ENCODE peak calls at places on chromosomes 3 and 15, in eight cellular contexts. D, T, I, E, W, Y, R and O are unnamed samples.

GRCh38 chr3:171804618-171805389 is 5.5 kb downstream of the PLD1 start:
- DNase-seq in D (no peak), T (no peak), I (no peak), E (no peak), W (peak; percentile 83), Y (no peak), R (no peak), O (no peak)

GRCh38 chr3:24288538-24289236 is 206.0 kb downstream of the THRB start:
- DNase-seq in D (no peak), T (no peak), I (no peak), E (no peak), W (peak; percentile 33), Y (no peak), R (no peak), O (no peak)

GRCh38 chr15:45573961-45574629 is 13.1 kb upstream of the BLOC1S6 start:
- DNase-seq in D (no peak), T (no peak), I (peak; percentile 48), E (no peak), W (no peak), Y (no peak), R (no peak), O (peak; percentile 69)

GRCh38 chr15:34366271-34367043 is 539 bp downstream of the LPCAT4 start:
- DNase-seq in D (peak; percentile 73), T (peak; percentile 69), I (peak; percentile 66), E (no peak), W (peak; percentile 39), Y (no peak), R (no peak), O (peak; percentile 59)

GRCh38 chr3:177633671-177634207 is 436.5 kb upstream of the TBL1XR1 start:
- DNase-seq in D (no peak), T (no peak), I (peak; percentile 51), E (peak; percentile 27), W (peak; percentile 92), Y (peak; percentile 50), R (no peak), O (no peak)

GRCh38 chr3:33035596-33035995 is 61.4 kb downstream of the GLB1 start:
- DNase-seq in D (no peak), T (peak; percentile 72), I (peak; percentile 19), E (peak; percentile 54), W (peak; percentile 72), Y (peak; percentile 5), R (no peak), O (no peak)

GRCh38 chr15:56211960-56212550 is 31.6 kb downstream of the RFX7 start:
- DNase-seq in D (no peak), T (no peak), I (no peak), E (no peak), W (no peak), Y (no peak), R (no peak), O (no peak)

GRCh38 chr3:12194209-12194608 is 35.5 kb upstream of the TIMP4 start:
- DNase-seq in D (no peak), T (peak; percentile 81), I (peak; percentile 75), E (peak; percentile 79), W (peak; percentile 93), Y (peak; percentile 71), R (peak; percentile 82), O (no peak)

GRCh38 chr3:138259126-138259525 is 70.5 kb downstream of the NME9 start:
- DNase-seq in D (no peak), T (no peak), I (no peak), E (no peak), W (no peak), Y (no peak), R (no peak), O (no peak)

GRCh38 chr3:138267083-138267482 is 62.6 kb downstream of the NME9 start:
- DNase-seq in D (no peak), T (no peak), I (no peak), E (no peak), W (no peak), Y (no peak), R (no peak), O (no peak)

GRCh38 chr3:138265745-138266144 is 63.9 kb downstream of the NME9 start:
- DNase-seq in D (no peak), T (no peak), I (no peak), E (no peak), W (no peak), Y (no peak), R (no peak), O (no peak)

GRCh38 chr3:138260636-138261035 is 69.0 kb downstream of the NME9 start:
- DNase-seq in D (no peak), T (no peak), I (no peak), E (no peak), W (no peak), Y (no peak), R (no peak), O (no peak)

DNA sequence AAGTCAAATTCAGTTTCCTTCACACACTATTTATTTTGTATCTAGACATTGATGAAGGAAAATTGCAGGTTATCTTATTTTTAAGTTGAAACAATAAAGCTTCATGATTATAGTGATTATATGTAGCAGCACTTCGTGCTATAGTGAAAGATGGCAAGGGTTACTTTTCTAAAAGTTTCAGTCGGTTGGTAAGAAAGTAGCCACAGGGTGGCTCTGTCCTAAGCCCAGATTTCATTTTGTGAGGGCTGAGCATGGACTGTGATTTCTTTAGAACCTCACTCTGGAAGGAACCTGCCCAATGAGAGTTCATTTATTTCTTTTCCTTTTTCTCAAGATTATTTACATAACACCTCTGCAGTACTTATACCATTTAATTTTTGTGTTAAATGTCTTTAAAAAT is 66.5 kb downstream of the NME9 start:
- DNase-seq in D (no peak), T (no peak), I (peak; percentile 0), E (no peak), W (no peak), Y (no peak), R (no peak), O (no peak)
- TF ChIP-seq CTCF in D (no peak), T (peak; percentile 25), I (no peak), E (peak; percentile 35), W (no peak), Y (no peak), R (peak; percentile 6), O (no peak)

DNA sequence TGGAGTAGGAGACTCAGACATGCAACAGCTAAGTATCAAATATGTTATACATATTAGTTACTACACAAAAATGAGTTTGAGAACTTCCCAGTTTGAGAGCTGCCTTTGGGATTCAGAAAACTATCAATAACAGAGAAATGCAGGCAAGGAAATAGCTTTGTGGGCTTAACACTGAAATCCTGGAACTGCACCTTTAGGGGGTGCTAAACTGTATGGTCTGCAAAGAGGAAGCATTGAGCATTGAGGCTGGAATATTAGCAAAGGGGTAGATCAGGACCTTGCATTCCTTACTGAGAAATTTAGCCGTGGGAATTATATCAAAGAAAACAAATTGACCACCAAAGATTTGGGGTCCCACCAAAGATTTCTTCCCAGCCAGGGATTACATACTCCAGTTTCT is 580.0 kb downstream of the ZNF385D start:
- DNase-seq in D (no peak), T (peak; percentile 47), I (peak; percentile 8), E (no peak), W (no peak), Y (no peak), R (no peak), O (no peak)
- TF ChIP-seq CTCF in D (no peak), T (peak; percentile 68), I (no peak), E (peak; percentile 68), W (peak; percentile 49), Y (peak; percentile 36), R (peak; percentile 41), O (peak; percentile 66)

GRCh38 chr15:76333720-76334437 is 2.7 kb upstream of the ISL2 start:
- DNase-seq in D (no peak), T (peak; percentile 37), I (peak; percentile 75), E (no peak), W (no peak), Y (no peak), R (no peak), O (no peak)
- TF ChIP-seq CTCF in D (no peak), T (peak; percentile 20), I (peak; percentile 70), E (peak; percentile 75), W (peak; percentile 37), Y (peak; percentile 40), R (peak; percentile 34), O (peak; percentile 36)

DNA sequence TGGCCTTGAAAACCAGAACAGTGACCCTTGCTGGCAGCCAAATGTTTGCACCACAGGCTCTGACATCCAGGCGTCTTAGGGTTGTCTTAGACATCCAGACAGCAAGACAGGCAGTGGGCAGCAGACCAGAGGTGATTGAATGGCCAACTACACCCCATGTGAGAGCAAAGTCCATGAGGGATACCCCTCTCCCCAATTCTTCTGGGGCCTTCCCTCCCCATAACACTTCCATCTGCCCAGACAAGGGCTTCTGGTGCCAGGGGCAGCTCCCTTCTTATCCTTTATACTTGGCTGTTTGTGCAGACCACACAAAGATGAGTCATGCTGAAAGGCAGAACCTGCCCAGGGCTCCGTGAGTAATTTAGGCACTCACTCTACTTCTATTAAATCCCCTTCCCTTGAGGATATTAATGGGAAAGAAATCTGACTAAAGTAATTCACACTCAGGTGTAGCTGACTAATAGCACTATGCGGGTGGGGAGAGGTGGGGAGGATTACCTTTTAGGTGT is 257.9 kb downstream of the UACA start:
- DNase-seq in D (no peak), T (peak; percentile 97), I (peak; percentile 91), E (peak; percentile 79), W (peak; percentile 88), Y (no peak), R (peak; percentile 60), O (no peak)
- TF ChIP-seq CTCF in D (no peak), T (no peak), I (no peak), E (no peak), W (no peak), Y (no peak), R (no peak), O (no peak)

GRCh38 chr15:79025201-79025600 is 65.4 kb downstream of the RASGRF1 start:
- DNase-seq in D (peak; percentile 46), T (no peak), I (no peak), E (no peak), W (no peak), Y (no peak), R (no peak), O (no peak)
- TF ChIP-seq CTCF in D (no peak), T (no peak), I (no peak), E (no peak), W (no peak), Y (no peak), R (no peak), O (peak; percentile 24)

DNA sequence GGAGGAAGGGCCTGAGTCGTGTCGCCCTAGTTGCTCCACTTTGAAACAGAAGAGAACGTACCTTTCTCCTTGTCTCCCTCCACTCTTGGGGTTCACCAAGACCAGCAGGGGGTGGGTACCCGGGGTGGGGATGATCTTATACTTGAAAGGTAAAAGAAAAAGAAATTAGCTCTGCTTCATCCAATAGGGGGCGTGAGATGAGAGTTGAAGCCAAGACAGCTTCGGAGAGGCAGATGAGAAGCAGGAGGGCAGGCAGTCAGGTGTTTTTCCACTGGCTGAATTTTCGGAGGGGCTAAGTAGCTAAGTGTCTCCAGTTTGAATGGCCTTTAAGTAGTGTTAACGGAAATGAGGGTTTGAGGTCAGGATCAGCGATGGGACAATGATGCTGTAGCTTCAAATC is 100.4 kb downstream of the DGKG start:
- DNase-seq in D (no peak), T (no peak), I (no peak), E (no peak), W (no peak), Y (no peak), R (no peak), O (no peak)
- TF ChIP-seq CTCF in D (no peak), T (no peak), I (peak; percentile 22), E (peak; percentile 62), W (no peak), Y (no peak), R (peak; percentile 27), O (peak; percentile 40)